ENCODE peak calls at places on chromosome 20, in eight cellular contexts. P, F, K, J, B, U, H and T are unnamed samples.

GRCh38 chr20:1806456-1806855 is 88.8 kb upstream of the SIRPA start:
- DNase-seq in P (no peak), B (no peak), H (no peak), F (no peak), U (peak; percentile 8), J (no peak), K (no peak), T (no peak)

GRCh38 chr20:64131406-64131805 is 24.0 kb upstream of the NPBWR2 start:
- DNase-seq in P (peak; percentile 36), H (no peak), U (peak; percentile 74), K (no peak), F (no peak), B (no peak), J (peak; percentile 29), T (peak; percentile 57)

GRCh38 chr20:50729925-50730764 is 1.2 kb upstream of the PARD6B start:
- DNase-seq in H (no peak), K (no peak), F (no peak), P (no peak), U (no peak), B (no peak), J (no peak), T (no peak)

GRCh38 chr20:10281911-10282310 is 63.3 kb downstream of the SNAP25 start:
- DNase-seq in U (no peak), H (no peak), F (no peak), K (no peak), J (no peak), P (no peak), B (no peak), T (no peak)

GRCh38 chr20:38751360-38751976 is 3.2 kb downstream of the ACTR5 start:
- DNase-seq in H (no peak), P (no peak), J (peak; percentile 39), B (peak; percentile 36), U (no peak), F (no peak), K (no peak), T (peak; percentile 38)

GRCh38 chr20:51473256-51473655 is 69.3 kb downstream of the NFATC2 start:
- DNase-seq in B (no peak), J (no peak), H (no peak), U (no peak), P (no peak), K (no peak), F (no peak), T (no peak)

GRCh38 chr20:4854502-4854901 is 132.8 kb downstream of the PRND start:
- DNase-seq in H (no peak), F (no peak), J (no peak), B (no peak), P (no peak), K (no peak), U (no peak), T (no peak)

GRCh38 chr20:4161447-4162251 is 146.3 kb upstream of the RNF24 start:
- DNase-seq in U (no peak), K (no peak), J (no peak), H (no peak), B (no peak), P (no peak), F (no peak), T (peak; percentile 94)

GRCh38 chr20:12949429-12949980 is 59.3 kb upstream of the SPTLC3 start:
- DNase-seq in U (no peak), H (no peak), K (no peak), P (no peak), J (no peak), B (no peak), F (no peak), T (peak; percentile 72)

GRCh38 chr20:32510601-32511357 is 74.4 kb downstream of the NOL4L start:
- DNase-seq in K (no peak), H (no peak), U (no peak), F (no peak), B (no peak), P (no peak), J (no peak), T (no peak)

GRCh38 chr20:40781340-40781916 is 92.4 kb upstream of the MAFB start:
- DNase-seq in U (no peak), J (no peak), K (no peak), F (no peak), B (no peak), P (no peak), H (no peak), T (no peak)

GRCh38 chr20:2693286-2693995 is 861 bp downstream of the EBF4 start:
- DNase-seq in U (peak; percentile 82), K (no peak), P (no peak), H (peak; percentile 33), B (peak; percentile 35), F (peak; percentile 31), J (no peak), T (no peak)

GRCh38 chr20:57654363-57654997 is 34.3 kb upstream of the ZBP1 start:
- DNase-seq in J (peak; percentile 36), B (peak; percentile 68), H (peak; percentile 56), F (peak; percentile 36), K (no peak), U (peak; percentile 88), P (peak; percentile 60), T (peak; percentile 58)

GRCh38 chr20:57190536-57191265 is 75.7 kb downstream of the BMP7 start:
- DNase-seq in P (no peak), H (no peak), J (peak; percentile 38), U (no peak), F (no peak), B (no peak), K (no peak), T (no peak)

GRCh38 chr20:44247131-44247571 is at the start of gene GDAP1L1:
- DNase-seq in B (no peak), F (no peak), U (no peak), P (peak; percentile 72), J (no peak), K (no peak), H (no peak), T (no peak)

GRCh38 chr20:49230575-49231211 is 11.5 kb downstream of the DDX27 start:
- DNase-seq in P (no peak), U (peak; percentile 80), B (peak; percentile 42), F (no peak), K (no peak), J (peak; percentile 76), H (no peak), T (no peak)

GRCh38 chr20:37379967-37380828 is 34.3 kb downstream of the SRC start:
- DNase-seq in U (no peak), B (no peak), J (no peak), H (no peak), K (no peak), P (no peak), F (no peak), T (no peak)

GRCh38 chr20:13765299-13765698 is 19.4 kb downstream of the ESF1 start:
- DNase-seq in H (no peak), P (no peak), B (no peak), J (peak; percentile 23), U (no peak), F (no peak), K (no peak), T (no peak)

GRCh38 chr20:32976746-32977145 is 27.5 kb downstream of the SUN5 start:
- DNase-seq in P (no peak), J (no peak), K (no peak), U (no peak), F (no peak), B (no peak), H (no peak), T (no peak)